ENCODE peak calls at places on chromosome 5, in seven cellular contexts. U is esophagus squamous epithelium, X is transverse colon, A is uterus, O is nephron progenitor cell, E is glutamatergic neuron, D is GM12878. T is an unnamed sample.

GRCh38 chr5:113058269-113058668 is 81.7 kb downstream of the DCP2 start:
- DNase-seq in X (no peak), A (no peak), U (no peak), D (no peak), O (no peak), E (no peak), T (no peak)

GRCh38 chr5:135221696-135222095 is 177.3 kb downstream of the MACROH2A1 start:
- DNase-seq in U (no peak), X (no peak), E (peak; percentile 2), O (no peak), A (no peak), D (no peak), T (no peak)

GRCh38 chr5:29942089-29942488 is 1251.4 kb upstream of the CDH6 start:
- DNase-seq in A (no peak), X (no peak), U (no peak), D (no peak), E (no peak), O (no peak), T (no peak)

GRCh38 chr5:56200856-56201638 is 32.1 kb downstream of the ANKRD55 start:
- DNase-seq in A (peak; percentile 42), U (no peak), X (peak; percentile 64), O (peak; percentile 44), E (peak; percentile 22), D (peak; percentile 90), T (peak; percentile 67)

GRCh38 chr5:72036951-72037350 is 70.3 kb upstream of the MAP1B start:
- DNase-seq in A (no peak), X (no peak), O (no peak), D (no peak), E (no peak), U (no peak), T (peak; percentile 2)

GRCh38 chr5:135718151-135718550 is 116.3 kb upstream of the SLC25A48 start:
- DNase-seq in X (no peak), O (no peak), U (no peak), A (no peak), D (no peak), E (no peak), T (peak; percentile 17)

GRCh38 chr5:91144491-91145232 is 238.5 kb downstream of the ARRDC3 start:
- DNase-seq in E (no peak), X (no peak), A (no peak), D (no peak), U (no peak), O (no peak), T (no peak)

GRCh38 chr5:9380108-9380507 is 165.8 kb downstream of the SEMA5A start:
- DNase-seq in E (no peak), U (no peak), D (no peak), O (no peak), A (no peak), X (no peak), T (peak; percentile 14)

DNA sequence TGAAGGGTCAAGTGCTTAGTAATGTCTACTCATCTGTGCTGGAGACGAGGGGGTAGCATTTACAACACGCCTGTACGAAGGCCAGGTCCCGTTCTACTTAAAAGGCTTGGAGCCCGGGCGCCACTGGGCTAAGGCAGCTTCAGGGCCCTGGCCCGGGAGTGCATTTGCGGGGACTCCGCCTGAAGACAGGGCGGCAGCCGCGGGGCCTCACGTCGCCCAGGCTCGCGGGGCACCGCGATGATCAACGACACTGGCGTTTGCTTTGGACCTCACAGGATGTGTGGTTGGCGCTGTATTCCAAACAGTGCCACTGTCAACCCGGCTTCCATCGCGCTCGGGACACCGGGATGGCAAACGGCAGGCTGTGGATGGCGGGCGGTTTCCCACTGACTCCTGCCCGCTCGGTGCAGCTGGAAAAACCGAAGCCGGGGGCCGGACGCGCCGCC is 1.1 kb upstream of the TENT4A start:
- DNase-seq in D (no peak), X (peak; percentile 61), O (peak; percentile 61), U (peak; percentile 29), A (peak; percentile 59), E (peak; percentile 61), T (peak; percentile 56)
- TF ChIP-seq CTCF in D (no peak), X (no peak), O (no peak), U (no peak), A (peak; percentile 24), E (no peak), T (no peak)

GRCh38 chr5:147344861-147345260 is 110.0 kb downstream of the STK32A start:
- DNase-seq in A (no peak), X (no peak), D (no peak), O (no peak), U (no peak), E (no peak), T (no peak)

GRCh38 chr5:147336871-147337270 is 102.0 kb downstream of the STK32A start:
- DNase-seq in E (no peak), O (peak; percentile 11), A (no peak), X (no peak), U (no peak), D (no peak), T (no peak)

GRCh38 chr5:147341382-147341781 is 106.6 kb downstream of the STK32A start:
- DNase-seq in D (no peak), U (no peak), A (no peak), E (no peak), O (no peak), X (no peak), T (no peak)

GRCh38 chr5:147339313-147339712 is 104.5 kb downstream of the STK32A start:
- DNase-seq in O (no peak), A (no peak), E (no peak), U (no peak), X (no peak), D (no peak), T (no peak)
- TF ChIP-seq CTCF in O (no peak), A (no peak), E (no peak), U (peak; percentile 16), X (no peak), D (peak; percentile 29), T (no peak)

DNA sequence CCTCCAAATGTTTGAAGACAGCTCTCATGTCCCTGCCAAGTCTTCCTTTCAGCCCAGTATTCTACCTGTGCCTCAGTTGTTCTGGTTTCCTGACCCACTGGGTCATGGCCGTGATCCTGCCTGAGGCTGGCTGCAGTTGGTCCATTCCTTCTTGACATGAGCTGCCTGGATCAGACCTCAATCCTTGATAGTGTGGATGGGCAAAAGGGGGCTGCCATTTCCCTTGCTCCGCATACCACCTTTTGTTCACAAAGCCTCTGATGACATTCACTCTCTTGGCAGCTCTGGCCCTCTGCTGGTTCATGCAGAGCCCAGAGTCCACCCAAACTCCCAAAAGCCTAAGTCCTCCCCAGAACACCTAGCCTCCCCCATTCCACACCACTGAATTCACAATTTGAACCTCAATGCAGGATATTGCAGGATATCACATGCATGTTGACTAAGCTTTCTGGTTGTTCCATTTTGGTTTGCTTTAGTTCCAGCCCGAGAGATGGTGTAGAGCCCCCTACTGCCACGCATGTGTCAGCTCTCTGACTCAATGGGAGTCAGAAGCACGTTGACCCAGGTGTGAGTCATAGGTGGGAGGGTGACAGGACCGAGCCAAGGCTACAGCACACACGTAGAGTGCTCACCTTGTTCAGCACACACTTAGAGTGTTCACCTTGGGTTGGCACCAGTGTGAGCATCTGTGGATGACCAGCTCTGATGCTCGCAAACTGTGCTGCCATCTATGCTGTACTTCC is 137.2 kb downstream of the MTX3 start:
- DNase-seq in A (no peak), D (no peak), X (no peak), O (no peak), E (no peak), U (no peak), T (peak; percentile 44)
- TF ChIP-seq CTCF in A (no peak), D (no peak), X (no peak), O (no peak), E (no peak), U (peak; percentile 10), T (no peak)

GRCh38 chr5:34658023-34658422 is 1.9 kb downstream of the RAI14 start:
- DNase-seq in U (no peak), E (no peak), A (no peak), D (no peak), O (no peak), X (no peak), T (no peak)
- TF ChIP-seq CTCF in U (no peak), E (no peak), A (no peak), D (no peak), O (no peak), X (no peak), T (no peak)

DNA sequence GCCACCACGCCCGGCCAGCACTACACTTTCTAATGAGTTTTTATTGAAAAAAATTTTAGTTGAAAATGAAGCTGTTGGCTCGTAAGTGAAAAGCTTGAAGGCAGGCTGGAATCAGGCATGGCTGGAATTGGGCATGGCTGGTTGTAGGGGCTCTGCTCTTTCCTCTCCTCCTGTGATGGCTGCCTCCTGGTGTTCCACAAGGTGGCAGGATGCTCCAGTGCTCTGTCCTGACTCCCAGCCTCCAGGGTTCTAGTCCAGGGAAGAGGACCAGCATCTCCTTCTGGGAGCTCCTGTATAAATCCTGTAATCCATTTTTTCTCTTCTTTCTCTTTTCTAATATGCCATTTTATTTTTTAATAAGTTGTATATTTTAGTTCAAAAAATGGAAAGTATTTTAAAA is 57.2 kb upstream of the DHFR start:
- DNase-seq in X (no peak), U (no peak), O (peak; percentile 29), D (no peak), A (no peak), E (peak; percentile 64), T (peak; percentile 51)
- TF ChIP-seq CTCF in X (peak; percentile 18), U (peak; percentile 40), O (peak; percentile 34), D (peak; percentile 46), A (no peak), E (peak; percentile 31), T (peak; percentile 41)

DNA sequence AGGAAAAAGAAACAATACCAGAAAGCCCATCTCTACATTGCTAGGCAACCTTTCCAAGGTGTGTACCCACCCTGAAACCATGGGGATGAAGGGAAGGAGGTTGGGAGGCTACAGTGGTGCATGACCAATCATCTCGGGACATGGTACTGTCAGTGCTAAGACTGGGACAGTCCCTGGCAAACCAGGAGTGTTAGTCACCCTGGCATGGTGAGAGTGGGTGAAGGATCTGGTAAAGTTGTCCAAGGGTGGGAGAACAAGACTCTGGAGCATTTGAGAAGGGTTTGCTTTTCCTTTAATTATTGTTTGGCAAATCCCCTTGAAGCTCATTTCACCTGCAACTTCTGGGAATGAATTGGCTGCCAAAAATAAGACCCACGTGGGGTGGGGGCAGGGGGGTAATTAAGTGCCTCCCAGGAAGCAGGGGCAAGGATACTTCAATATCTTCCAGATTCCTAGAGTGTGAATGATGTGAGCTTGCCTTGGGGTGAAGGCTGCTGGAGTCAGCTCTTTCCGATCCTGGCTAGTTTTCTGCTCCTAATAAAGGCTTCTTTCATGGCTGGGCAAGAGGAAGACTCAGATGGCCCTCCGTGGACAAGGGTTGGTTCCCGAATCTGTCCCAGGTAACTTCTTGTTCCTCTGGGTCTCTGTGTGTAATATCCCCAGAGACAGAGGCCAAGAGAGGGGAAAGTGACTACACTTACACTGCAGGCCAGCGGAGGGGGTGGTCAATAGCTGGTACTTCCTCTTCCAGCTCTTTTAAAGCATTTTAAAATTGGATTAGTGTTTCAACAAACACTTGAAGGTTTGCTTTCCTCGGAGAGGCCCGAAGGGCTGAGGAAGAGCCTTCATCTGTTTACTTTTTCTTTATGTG is 61.6 kb upstream of the SPRY4 start:
- DNase-seq in O (no peak), A (no peak), X (no peak), D (no peak), E (no peak), U (no peak), T (no peak)
- TF ChIP-seq CTCF in O (no peak), A (no peak), X (no peak), D (no peak), E (no peak), U (no peak), T (no peak)

GRCh38 chr5:15203376-15203775 is 296.6 kb upstream of the FBXL7 start:
- DNase-seq in E (no peak), X (no peak), O (no peak), D (no peak), U (no peak), A (no peak), T (no peak)
- TF ChIP-seq CTCF in E (no peak), X (no peak), O (no peak), D (no peak), U (no peak), A (no peak), T (no peak)